ENCODE peak calls at places on chromosomes 11 and 22, in seven cellular contexts. C, H, L, X, N, O and J are unnamed samples. For H3K4me1 and H3K9me3, the result is how much of the 10 kb centered on the place peaks cover.

GRCh38 chr22:24424001-24424900 is 3.1 kb upstream of the ADORA2A start:
- DNase-seq in C (peak), N (no peak), L (peak), O (peak), X (peak), H (no peak), J (no peak)

GRCh38 chr11:69819541-69820070 is 390 bp upstream of the FGF3 start:
- DNase-seq in X (no peak), L (no peak), C (peak), H (no peak), O (no peak), N (peak), J (no peak)

GRCh38 chr11:110430267-110431211 is 791 bp downstream of the FDX1 start:
- DNase-seq in C (peak), X (peak), L (peak), H (no peak), O (peak), N (no peak), J (peak)

GRCh38 chr11:121458551-121458950 is 5.8 kb upstream of the SORL1-AS1 start:
- DNase-seq in C (no peak), X (no peak), H (no peak), O (no peak), L (no peak), N (no peak), J (no peak)

GRCh38 chr11:122910775-122911174 is 28.2 kb downstream of the JHY start:
- DNase-seq in X (no peak), L (peak), H (peak), N (peak), C (peak), O (peak), J (peak)

GRCh38 chr22:27452916-27453315 is 348.6 kb downstream of the MN1 start:
- DNase-seq in L (no peak), O (no peak), H (no peak), N (no peak), X (no peak), C (no peak), J (no peak)

GRCh38 chr11:118851970-118852369 is 31.7 kb upstream of the CXCR5 start:
- DNase-seq in N (no peak), C (no peak), X (peak), H (no peak), O (no peak), L (no peak), J (no peak)

GRCh38 chr11:11608783-11609232 is 13.0 kb downstream of the GALNT18 start:
- DNase-seq in O (no peak), N (peak), X (peak), C (no peak), L (peak), H (no peak), J (peak)

GRCh38 chr22:23230348-23231068 is 50.2 kb downstream of the BCR start:
- DNase-seq in C (peak), O (no peak), L (no peak), X (no peak), N (no peak), H (no peak), J (no peak)

GRCh38 chr11:47152953-47153950 is 23.4 kb downstream of the ARFGAP2 start:
- DNase-seq in N (peak), C (peak), L (peak), H (no peak), O (peak), X (peak), J (peak)

GRCh38 chr22:47071078-47071811 is 308.8 kb downstream of the TBC1D22A start:
- DNase-seq in L (no peak), N (no peak), X (no peak), C (no peak), O (no peak), H (no peak), J (no peak)

GRCh38 chr22:40036126-40036525 is 41.4 kb downstream of the FAM83F start:
- DNase-seq in H (no peak), L (no peak), X (no peak), N (no peak), C (no peak), O (no peak), J (no peak)

GRCh38 chr11:67389477-67389876 is 2.3 kb upstream of the RAD9A start:
- DNase-seq in C (peak), X (peak), H (no peak), L (peak), N (peak), O (peak), J (peak)

GRCh38 chr11:123566852-123567251 is 87.6 kb downstream of the SCN3B start:
- DNase-seq in X (no peak), L (no peak), H (no peak), O (no peak), N (no peak), C (no peak), J (no peak)

GRCh38 chr22:38742176-38742942 is 13.4 kb downstream of the SUN2 start:
- DNase-seq in H (no peak), C (no peak), X (no peak), O (no peak), N (no peak), L (no peak), J (no peak)

GRCh38 chr22:35777335-35777975 is 59.8 kb downstream of the APOL5 start:
- DNase-seq in O (no peak), N (no peak), H (no peak), C (no peak), L (peak), X (no peak), J (peak)

GRCh38 chr11:34643846-34644245 is 23.0 kb downstream of the EHF start:
- DNase-seq in L (no peak), H (no peak), X (no peak), N (no peak), C (no peak), O (no peak), J (no peak)

GRCh38 chr11:88480217-88480616 is 142.7 kb upstream of the CTSC start:
- DNase-seq in L (peak), C (no peak), N (no peak), X (no peak), H (no peak), O (no peak), J (peak)

GRCh38 chr11:61966673-61967176 is 709 bp downstream of the FTH1 start:
- DNase-seq in L (peak), O (no peak), N (peak), X (peak), H (no peak), C (peak), J (peak)

GRCh38 chr22:35582861-35583670 is 34.1 kb downstream of the MB start:
- DNase-seq in C (peak), X (peak), O (peak), H (peak), N (peak), L (peak), J (peak)

GRCh38 chr22:21842946-21843345 is 24.5 kb downstream of the MAPK1 start:
- DNase-seq in X (no peak), N (no peak), L (no peak), C (no peak), H (no peak), O (no peak), J (no peak)

GRCh38 chr11:41377709-41378394 is 81.6 kb downstream of the LRRC4C start:
- DNase-seq in C (no peak), H (no peak), N (no peak), X (no peak), L (no peak), O (peak), J (no peak)

GRCh38 chr11:11163256-11163655 is 189.8 kb downstream of the CSNK2A3 start:
- DNase-seq in O (no peak), X (no peak), C (peak), L (peak), N (peak), H (peak), J (peak)

GRCh38 chr11:70173018-70173417 is 30.1 kb upstream of the FADD start:
- DNase-seq in L (no peak), O (no peak), C (no peak), X (no peak), N (no peak), H (no peak), J (no peak)

GRCh38 chr11:26247340-26247739 is 84.6 kb upstream of the ANO3 start:
- DNase-seq in L (peak), O (no peak), C (no peak), X (no peak), N (peak), H (no peak), J (peak)

GRCh38 chr11:87819141-87819540 is 356.1 kb downstream of the RAB38 start:
- DNase-seq in N (no peak), H (no peak), O (no peak), L (peak), C (no peak), X (no peak), J (no peak)

GRCh38 chr11:86625981-86626380 is 46.4 kb downstream of the ME3 start:
- DNase-seq in C (no peak), N (no peak), O (no peak), H (no peak), L (peak), X (no peak), J (no peak)

GRCh38 chr11:57425565-57426438 is 1.1 kb downstream of the SLC43A3 start:
- DNase-seq in N (no peak), L (peak), X (no peak), H (no peak), C (no peak), O (peak), J (no peak)

GRCh38 chr11:95084509-95084908 is 5.1 kb upstream of the ENDOD1 start:
- DNase-seq in C (no peak), O (no peak), H (no peak), N (no peak), L (peak), X (no peak), J (peak)

GRCh38 chr11:66639066-66639813 is 737 bp downstream of the RBM4 start:
- DNase-seq in C (no peak), X (peak), L (peak), N (no peak), H (no peak), O (peak), J (peak)

GRCh38 chr11:3939211-3939610 is 83.7 kb downstream of the STIM1 start:
- DNase-seq in X (peak), N (no peak), C (no peak), O (no peak), H (no peak), L (peak), J (no peak)

GRCh38 chr11:76880314-76880713 is 19.6 kb downstream of the ACER3 start:
- DNase-seq in L (peak), N (no peak), O (no peak), C (no peak), X (no peak), H (no peak), J (no peak)

GRCh38 chr22:31272522-31273446 is 19.5 kb downstream of the PIK3IP1 start:
- DNase-seq in C (peak), H (peak), L (peak), N (peak), X (peak), O (peak), J (peak)

GRCh38 chr11:65493367-65494176 is 5.3 kb upstream of the MALAT1 start:
- DNase-seq in N (no peak), O (peak), C (peak), L (peak), X (no peak), H (peak), J (peak)

GRCh38 chr22:38843716-38844660 is at the start of gene NPTXR:
- DNase-seq in N (peak), L (peak), O (peak), X (no peak), H (no peak), C (peak), J (peak)

GRCh38 chr11:110479070-110479444 is 49.3 kb downstream of the FDX1 start:
- DNase-seq in X (no peak), O (no peak), C (no peak), H (no peak), N (no peak), L (no peak), J (no peak)

GRCh38 chr22:26122920-26123468 is 46.3 kb upstream of the SEZ6L start:
- DNase-seq in H (no peak), N (no peak), L (no peak), X (peak), C (no peak), O (no peak), J (no peak)

DNA sequence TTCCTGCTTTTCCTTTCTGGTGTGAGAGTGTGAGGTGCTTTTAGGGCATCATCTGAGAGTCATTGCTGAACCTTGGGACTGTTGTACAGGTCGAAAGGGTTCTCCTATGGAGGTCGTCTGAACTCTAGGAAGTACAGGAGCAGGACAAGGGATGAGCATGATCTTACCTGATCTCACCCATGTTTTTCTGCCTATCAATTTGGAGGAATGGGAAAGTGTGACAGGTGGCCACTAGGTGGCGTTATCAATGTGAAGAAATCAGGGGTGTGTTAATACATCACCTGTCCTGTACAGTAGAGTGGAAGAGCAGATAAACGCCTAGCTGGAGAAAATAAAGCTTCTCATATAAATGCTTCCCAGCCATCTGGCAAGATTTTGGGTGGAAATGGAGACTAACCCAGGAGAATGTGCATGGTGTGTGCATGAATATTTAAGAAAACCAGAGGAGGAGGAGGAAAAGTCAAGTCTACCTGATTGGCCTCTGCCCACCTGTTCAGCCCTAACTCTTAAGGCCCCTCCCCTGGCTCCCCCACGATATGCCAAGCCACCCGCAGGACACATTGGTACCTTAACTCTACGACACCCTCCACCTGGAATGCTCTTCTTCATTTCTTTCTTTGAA is 72.0 kb upstream of the NARS2 start:
- DNase-seq in H (peak), N (peak), L (peak), O (peak), X (peak), C (peak), J (peak)
- TF ChIP-seq EZH2phosphoT487 in H (no peak), N (no peak), L (no peak), O (no peak), X (no peak), C (no peak), J (no peak)

DNA sequence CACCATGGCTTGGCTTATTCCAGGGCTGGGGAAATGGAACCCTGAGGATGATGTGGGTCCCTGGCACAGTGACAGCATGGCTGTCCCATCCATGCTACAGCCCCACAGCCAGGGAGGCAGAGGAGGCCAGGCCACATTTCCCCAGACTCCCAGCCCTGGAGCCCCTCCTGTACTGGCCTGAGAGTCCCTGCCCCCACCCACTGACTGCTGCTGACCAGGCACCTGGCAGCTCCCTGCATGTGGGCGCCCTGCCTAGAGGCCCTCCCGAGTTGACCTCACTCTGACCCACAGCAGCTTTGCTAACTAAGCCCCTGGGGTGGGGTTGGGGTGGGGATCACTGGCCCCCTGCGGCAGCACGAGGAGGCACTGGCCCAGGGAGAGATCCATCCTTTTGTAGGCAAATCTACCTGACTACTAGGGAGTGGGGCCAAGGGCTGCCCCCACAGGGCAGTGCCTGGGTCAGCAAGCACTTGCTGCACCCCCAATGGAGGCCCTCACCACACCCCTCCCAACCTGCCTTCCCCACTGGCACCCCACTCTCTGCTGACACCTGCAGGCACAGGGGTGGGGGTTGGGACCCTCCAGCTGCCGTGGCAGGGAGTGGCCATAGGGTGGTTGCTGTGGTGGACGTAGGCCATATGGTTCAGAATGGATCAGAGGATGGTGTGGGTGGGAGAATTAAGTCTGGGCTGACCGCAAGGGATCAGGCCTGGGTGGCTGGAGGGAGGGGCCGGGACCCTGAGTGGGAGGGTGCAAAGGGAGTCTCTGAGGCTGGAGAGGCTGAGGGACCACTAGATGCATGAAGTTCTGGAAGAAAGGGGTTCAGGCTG is 17.4 kb downstream of the ARVCF start:
- DNase-seq in L (no peak), X (no peak), O (no peak), C (no peak), H (no peak), N (peak), J (no peak)
- H3K4me1 ChIP-seq in L (under half), X (under half), O (under half), C (under half), H (under half), N (under half), J (under half)

DNA sequence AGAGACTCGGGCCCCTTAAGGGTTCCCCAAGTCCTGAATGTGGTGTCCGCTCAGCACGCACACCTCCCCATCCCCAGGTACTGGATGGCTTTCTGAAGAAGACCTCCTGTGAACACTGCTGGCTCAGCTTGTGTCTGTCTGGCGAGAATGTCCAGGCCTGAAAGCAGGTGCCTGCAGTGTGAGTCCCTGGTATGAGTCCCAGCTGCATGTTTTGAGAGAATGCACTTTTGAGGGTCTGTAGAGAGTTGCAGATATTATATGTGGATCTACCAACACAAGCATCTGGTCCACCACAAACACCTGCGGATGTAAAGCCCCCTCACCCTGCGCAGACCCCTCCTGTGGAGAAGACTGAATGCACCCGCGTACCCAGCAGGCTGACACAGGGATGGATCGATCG is 1308.9 kb downstream of the TBC1D22A start:
- DNase-seq in C (no peak), O (no peak), H (no peak), N (no peak), L (no peak), X (no peak), J (no peak)
- H3K9me3 ChIP-seq in C (under half), O (under half), H (under half), N (under half), L (under half), X (under half), J (under half)

GRCh38 chr22:19628038-19628776 is 86.1 kb upstream of the SEPTIN5 start:
- DNase-seq in N (no peak), C (no peak), H (no peak), L (no peak), X (no peak), O (no peak), J (no peak)

GRCh38 chr22:19626042-19626560 is 88.2 kb upstream of the SEPTIN5 start:
- DNase-seq in N (no peak), O (no peak), X (no peak), H (no peak), L (no peak), C (no peak), J (no peak)

GRCh38 chr22:19626666-19627065 is 87.6 kb upstream of the SEPTIN5 start:
- DNase-seq in N (no peak), X (no peak), C (no peak), H (no peak), O (no peak), L (no peak), J (no peak)

GRCh38 chr22:19622061-19622441 is 92.3 kb upstream of the SEPTIN5 start:
- DNase-seq in L (no peak), N (no peak), O (no peak), H (no peak), X (no peak), C (no peak), J (no peak)

DNA sequence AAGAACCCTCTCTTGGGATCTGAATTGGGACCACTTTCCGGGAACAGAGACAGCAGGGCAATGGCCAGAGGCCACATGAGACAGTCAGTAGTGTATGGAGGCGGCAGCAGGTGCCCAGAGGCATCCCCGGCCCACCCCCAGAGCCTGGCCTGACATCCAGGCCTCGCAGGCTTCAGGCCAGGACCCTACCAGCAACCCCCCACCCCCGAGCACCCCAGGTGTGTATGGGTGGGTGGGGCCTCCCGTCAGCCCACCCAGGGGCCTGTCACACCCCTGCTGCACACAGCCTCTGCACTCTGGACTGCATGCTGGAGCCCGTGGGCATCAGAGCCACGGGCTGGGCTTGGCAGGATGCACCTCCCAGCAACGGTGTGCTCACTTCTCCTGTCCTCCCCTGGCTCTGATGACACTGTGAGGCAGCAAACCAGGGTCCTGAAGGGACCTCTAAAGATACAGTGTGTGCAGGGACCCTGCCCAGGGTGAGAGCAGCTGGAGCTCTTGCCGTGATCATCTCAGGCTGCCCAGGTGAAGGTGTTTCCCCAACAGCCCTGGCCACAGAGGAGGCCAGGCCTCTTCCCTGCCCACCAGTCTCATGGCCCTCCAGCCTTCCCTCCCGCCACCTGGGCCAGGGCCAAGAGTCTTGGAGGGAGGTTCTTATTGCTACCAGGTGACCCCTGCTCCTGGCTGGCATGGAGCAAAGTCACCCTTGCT is 88.8 kb upstream of the SEPTIN5 start:
- DNase-seq in X (no peak), H (no peak), N (no peak), L (no peak), O (no peak), C (no peak), J (no peak)
- TF ChIP-seq EZH2phosphoT487 in X (no peak), H (no peak), N (no peak), L (no peak), O (no peak), C (no peak), J (no peak)

GRCh38 chr22:50314455-50315288 is 7.2 kb upstream of the PLXNB2 start:
- DNase-seq in X (peak), L (no peak), H (no peak), O (peak), N (peak), C (no peak), J (no peak)

GRCh38 chr22:50317674-50318073 is 9.1 kb downstream of the DENND6B start:
- DNase-seq in O (no peak), C (no peak), N (peak), X (no peak), L (no peak), H (no peak), J (no peak)

GRCh38 chr22:50315289-50316113 is 8.1 kb upstream of the PLXNB2 start:
- DNase-seq in L (no peak), H (no peak), N (peak), O (no peak), C (no peak), X (peak), J (no peak)

GRCh38 chr22:50317178-50317577 is 9.6 kb downstream of the DENND6B start:
- DNase-seq in L (no peak), N (peak), O (peak), X (no peak), C (no peak), H (no peak), J (no peak)

GRCh38 chr22:50316114-50317065 is 8.9 kb upstream of the PLXNB2 start:
- DNase-seq in O (no peak), X (no peak), H (no peak), C (no peak), L (no peak), N (peak), J (no peak)
- H3K4me1 ChIP-seq in O (under half), X (under half), H (under half), C (under half), L (under half), N (under half), J (under half)

GRCh38 chr11:108228236-108228635 is 5.4 kb downstream of the ATM start:
- DNase-seq in O (no peak), L (no peak), N (no peak), X (no peak), C (no peak), H (no peak), J (no peak)
- H3K9me3 ChIP-seq in O (under half), L (under half), N (under half), X (under half), C (under half), H (under half), J (under half)

GRCh38 chr11:71988050-71988449 is 10.7 kb upstream of the IL18BP start:
- DNase-seq in X (no peak), L (peak), O (no peak), N (no peak), H (no peak), C (no peak), J (peak)
- TF ChIP-seq EZH2phosphoT487 in X (no peak), L (no peak), O (no peak), N (no peak), H (no peak), C (no peak), J (no peak)